ENCODE peak calls at places on chromosomes 3 and 15, in four cellular contexts. V is PC-3, T is hepatocyte, X is GM23338. W is an unnamed sample.

GRCh38 chr3:8911781-8912180 is 51.5 kb downstream of the RAD18 start:
- DNase-seq in X (no peak), V (no peak), T (no peak), W (no peak)

GRCh38 chr15:87702270-87702669 is 554.3 kb downstream of the NTRK3 start:
- DNase-seq in T (no peak), X (no peak), V (no peak), W (no peak)

GRCh38 chr3:127632035-127632434 is 3.0 kb downstream of the PODXL2 start:
- DNase-seq in X (no peak), V (no peak), T (no peak), W (no peak)

GRCh38 chr15:42994546-42994945 is 74.0 kb upstream of the TTBK2 start:
- DNase-seq in X (no peak), T (no peak), V (peak; percentile 62), W (no peak)

GRCh38 chr15:78105541-78106241 is 13.3 kb downstream of the SH2D7 start:
- DNase-seq in T (no peak), X (no peak), V (no peak), W (no peak)

GRCh38 chr15:80906159-80906775 is 83.4 kb downstream of the MESD start:
- DNase-seq in T (no peak), X (no peak), V (peak; percentile 88), W (no peak)

GRCh38 chr3:127680146-127680661 is 7.5 kb downstream of the ABTB1 start:
- DNase-seq in V (no peak), T (no peak), X (no peak), W (no peak)

GRCh38 chr3:8593022-8593817 is 51.4 kb downstream of the SSUH2 start:
- DNase-seq in V (no peak), X (no peak), T (no peak), W (no peak)

GRCh38 chr15:63481105-63481810 is 23.1 kb upstream of the USP3 start:
- DNase-seq in T (no peak), X (no peak), V (peak; percentile 54), W (no peak)

GRCh38 chr15:59725172-59725486 is 36.0 kb upstream of the BNIP2 start:
- DNase-seq in T (no peak), X (no peak), V (no peak), W (no peak)

GRCh38 chr3:59426851-59427565 is 377.2 kb upstream of the CFAP20DC start:
- DNase-seq in V (peak; percentile 70), X (no peak), T (no peak), W (no peak)

GRCh38 chr3:12868039-12869024 is 27.0 kb upstream of the RPL32 start:
- DNase-seq in V (peak; percentile 93), T (peak; percentile 93), X (peak; percentile 82), W (peak; percentile 77)
- H2AFZ ChIP-seq in V (no peak overlapping the region), T (peak overlapping the region; percentile 66), X (peak overlapping the region; percentile 99), W (no peak overlapping the region)

GRCh38 chr15:89127054-89127702 is 38.9 kb downstream of the ABHD2 start:
- DNase-seq in V (peak; percentile 69), X (no peak), T (no peak), W (no peak)
- TF ChIP-seq EZH2phosphoT487 in V (no peak), X (no peak), T (no peak), W (no peak)

DNA sequence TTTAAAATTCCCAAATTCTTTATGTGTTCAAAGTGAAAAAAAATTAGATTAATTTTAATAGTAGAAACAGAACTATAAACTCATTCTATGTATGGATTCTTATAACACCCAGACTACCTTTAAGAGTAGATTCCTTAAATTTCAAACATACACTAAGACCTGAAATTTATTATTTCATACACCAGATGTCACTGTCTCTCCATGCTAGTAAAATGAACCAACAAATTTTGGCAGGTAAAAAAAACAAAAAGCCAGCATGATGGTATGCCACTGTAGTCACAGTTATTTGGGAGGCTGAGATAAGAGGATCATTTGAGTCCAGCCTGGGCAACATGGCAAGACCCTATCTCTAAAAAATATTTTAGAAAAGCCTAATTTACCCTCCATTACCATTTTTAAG is 461.3 kb upstream of the NAALADL2 start:
- DNase-seq in V (peak; percentile 73), X (peak; percentile 54), T (no peak), W (peak; percentile 22)
- H2AFZ ChIP-seq in V (no peak overlapping the region), X (no peak overlapping the region), T (no peak overlapping the region), W (no peak overlapping the region)

DNA sequence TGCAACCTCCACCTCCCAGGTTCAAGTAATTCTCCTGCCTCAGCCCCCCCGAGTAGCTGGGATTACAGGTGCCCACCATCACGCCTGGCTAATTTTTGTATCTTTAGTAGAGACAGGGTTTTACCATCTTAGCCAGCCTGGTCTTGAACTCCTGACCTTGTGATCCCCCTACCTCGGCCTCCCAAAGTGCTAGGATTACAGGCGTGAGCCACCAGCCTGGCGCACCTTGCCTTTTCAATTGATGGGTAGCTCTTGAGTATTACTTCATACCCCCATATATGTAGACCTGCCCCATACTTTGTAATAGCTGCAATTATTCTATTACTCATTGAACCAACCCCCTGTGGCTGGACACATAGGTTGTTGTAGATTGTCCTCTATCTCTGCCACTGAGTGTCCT is 101.3 kb downstream of the LRRK1 start:
- DNase-seq in T (no peak), X (no peak), V (no peak), W (no peak)
- TF ChIP-seq EZH2phosphoT487 in T (no peak), X (no peak), V (no peak), W (no peak)

GRCh38 chr15:51192560-51193280 is 98.0 kb upstream of the TNFAIP8L3 start:
- DNase-seq in V (peak; percentile 89), T (peak; percentile 92), X (peak; percentile 94), W (peak; percentile 58)
- H2AFZ ChIP-seq in V (no peak overlapping the region), T (no peak overlapping the region), X (no peak overlapping the region), W (no peak overlapping the region)

GRCh38 chr3:23776352-23776891 is 29.3 kb upstream of the UBE2E1 start:
- DNase-seq in X (no peak), T (no peak), V (no peak), W (no peak)
- TF ChIP-seq EZH2phosphoT487 in X (no peak), T (no peak), V (no peak), W (no peak)

DNA sequence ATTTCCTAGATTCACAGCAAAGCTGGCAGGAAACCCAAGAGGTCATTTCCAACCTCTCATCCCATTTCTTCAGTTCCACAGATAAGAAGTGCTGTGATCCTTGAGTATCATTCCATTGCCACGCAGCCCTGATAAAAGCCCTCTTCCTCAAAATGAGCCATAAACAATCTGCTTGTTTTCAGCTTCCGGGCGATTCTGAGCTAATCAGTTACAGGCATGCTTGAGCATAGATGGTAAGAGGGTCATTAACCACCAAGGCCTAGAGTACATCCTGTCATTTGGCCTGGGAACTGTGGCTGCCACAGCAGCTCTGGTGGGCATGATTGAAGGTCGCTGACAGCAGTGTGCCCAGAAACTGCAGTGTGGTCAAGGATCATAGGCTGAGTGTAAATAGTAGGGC is 47.4 kb downstream of the P3H2 start:
- DNase-seq in V (no peak), T (peak; percentile 29), X (no peak), W (no peak)
- H2AFZ ChIP-seq in V (no peak overlapping the region), T (no peak overlapping the region), X (no peak overlapping the region), W (no peak overlapping the region)

DNA sequence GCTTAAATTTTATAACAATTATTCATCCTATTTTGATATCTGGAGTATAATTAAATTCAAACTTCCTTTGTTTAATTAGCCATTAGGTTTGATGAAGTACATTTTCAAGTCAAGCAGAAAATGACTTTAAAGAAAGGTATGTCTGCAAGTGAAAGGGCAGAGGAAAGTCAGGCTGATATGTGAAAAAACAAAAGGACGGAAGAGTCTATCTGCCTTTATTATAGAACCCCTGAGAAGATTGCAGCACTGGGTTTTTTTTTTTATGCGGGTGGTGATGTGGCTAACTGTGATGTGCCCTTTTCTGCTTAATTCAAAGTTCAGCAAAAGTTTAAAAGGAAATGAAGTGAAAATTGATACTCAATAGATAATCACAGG is 83.2 kb downstream of the COL8A1 start:
- DNase-seq in T (no peak), V (peak; percentile 21), X (no peak), W (no peak)
- TF ChIP-seq EZH2phosphoT487 in T (no peak), V (no peak), X (no peak), W (no peak)

DNA sequence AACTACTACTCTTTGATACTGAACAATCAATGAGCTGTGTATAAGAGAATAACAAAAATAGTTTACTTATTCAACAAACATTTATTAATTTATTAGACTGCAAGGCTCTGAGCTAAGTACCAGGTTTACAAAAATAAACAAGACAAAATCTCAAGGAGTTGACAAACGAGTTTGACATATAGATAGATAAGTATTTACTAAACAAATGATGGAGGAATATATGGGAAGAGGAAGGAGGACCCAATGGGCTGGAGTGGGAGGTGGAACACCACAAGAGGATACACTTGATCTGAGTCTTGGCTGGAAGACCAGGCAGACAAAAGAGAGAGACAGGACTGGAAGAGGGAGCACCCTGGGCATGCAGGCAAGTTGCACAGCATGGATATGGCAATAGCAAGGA is 47.5 kb upstream of the FSIP1 start:
- DNase-seq in T (no peak), X (no peak), V (peak; percentile 38), W (no peak)
- H2AFZ ChIP-seq in T (no peak overlapping the region), X (no peak overlapping the region), V (no peak overlapping the region), W (no peak overlapping the region)

DNA sequence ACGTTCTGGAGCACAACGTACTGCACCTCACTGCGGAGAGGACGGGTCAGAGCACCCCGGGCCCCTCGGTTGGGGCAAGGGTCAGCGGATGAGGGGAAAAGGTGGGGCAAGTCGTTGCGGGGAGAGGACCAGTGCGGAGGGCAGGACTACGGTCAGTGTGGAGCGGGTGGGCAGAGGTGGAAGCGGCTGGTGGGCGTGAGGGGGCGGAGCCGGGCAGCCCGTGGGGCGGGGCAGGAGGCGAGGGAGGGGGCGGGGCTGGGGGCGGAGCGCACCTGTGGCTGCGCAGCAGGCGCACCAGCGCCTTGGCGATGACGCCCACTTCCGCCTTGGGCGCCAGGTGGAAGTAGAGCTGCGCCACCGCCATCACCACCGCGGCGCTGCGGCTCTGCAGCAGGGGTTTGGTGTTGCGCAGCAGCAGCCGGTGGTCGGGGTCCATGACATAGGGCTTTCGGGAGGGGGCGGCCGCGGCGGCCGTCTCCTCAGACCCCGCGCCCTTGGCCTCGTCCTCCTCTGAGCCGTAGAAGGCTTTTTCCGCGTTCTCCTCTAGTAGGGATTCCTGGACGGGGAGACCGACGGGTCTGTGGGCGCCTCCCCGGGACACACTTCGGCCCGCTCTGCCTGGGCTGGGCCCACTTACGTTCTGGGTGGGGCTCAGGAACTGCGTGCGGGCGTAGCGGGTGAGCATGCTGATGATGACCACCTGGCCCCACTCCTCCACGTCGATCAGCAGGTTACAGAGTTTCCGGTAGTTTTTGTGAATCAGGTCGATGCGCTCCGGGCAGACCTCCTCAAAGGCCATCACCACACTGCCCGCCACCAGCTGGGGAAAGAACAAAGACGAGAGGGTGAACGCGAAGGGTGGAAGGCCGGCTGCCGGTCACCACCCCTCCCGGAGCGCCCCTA is 29.2 kb downstream of the AP3B2 start:
- DNase-seq in V (peak; percentile 78), X (peak; percentile 94), T (peak; percentile 93), W (peak; percentile 65)
- TF ChIP-seq EZH2phosphoT487 in V (no peak), X (no peak), T (no peak), W (no peak)

W was measured in OCI-LY7.